ENCODE peak calls at places on chromosomes 5 and 9, in five cellular contexts. G, S, C, U and P are unnamed samples.
A peak's percentile ranks its signal among the peaks of the same experiment; 100 is the strongest.

GRCh38 chr5:6766558-6767191 is 53.4 kb downstream of the TENT4A start:
- DNase-seq in G (peak; percentile 79), S (peak; percentile 93), C (peak; percentile 94), U (peak; percentile 23), P (peak; percentile 88)

GRCh38 chr5:143314664-143315063 is 88.8 kb downstream of the NR3C1 start:
- DNase-seq in G (peak; percentile 23), S (no peak), C (no peak), U (no peak), P (no peak)

GRCh38 chr5:2860101-2860500 is 108.6 kb upstream of the IRX2 start:
- DNase-seq in G (no peak), S (no peak), C (no peak), U (no peak), P (no peak)

GRCh38 chr5:17012289-17012688 is 76.2 kb upstream of the MYO10 start:
- DNase-seq in G (peak; percentile 40), S (no peak), C (no peak), U (no peak), P (no peak)

GRCh38 chr5:169703803-169704202 is 66.7 kb downstream of the DOCK2 start:
- DNase-seq in G (no peak), S (no peak), C (no peak), U (no peak), P (no peak)

GRCh38 chr5:74324556-74324955 is 316.0 kb downstream of the ENC1 start:
- DNase-seq in G (no peak), S (no peak), C (no peak), U (no peak), P (no peak)

GRCh38 chr9:93122721-93123221 is 11.3 kb downstream of the NINJ1 start:
- DNase-seq in G (no peak), S (peak; percentile 43), C (peak; percentile 43), U (no peak), P (no peak)

GRCh38 chr5:112210430-112211005 is 208.6 kb downstream of the EPB41L4A start:
- DNase-seq in G (no peak), S (peak; percentile 48), C (no peak), U (peak; percentile 5), P (peak; percentile 67)

GRCh38 chr9:135156525-135157510 is 69.3 kb downstream of the OLFM1 start:
- DNase-seq in G (no peak), S (no peak), C (peak; percentile 59), U (no peak), P (peak; percentile 69)

GRCh38 chr5:97550164-97550563 is 367.1 kb upstream of the RIOK2 start:
- DNase-seq in G (peak; percentile 60), S (no peak), C (no peak), U (peak; percentile 2), P (no peak)

GRCh38 chr5:9661316-9662015 is 31.3 kb upstream of the TAS2R1 start:
- DNase-seq in G (no peak), S (no peak), C (no peak), U (no peak), P (no peak)

GRCh38 chr9:16371306-16371705 is 499.2 kb downstream of the BNC2 start:
- DNase-seq in G (no peak), S (no peak), C (no peak), U (no peak), P (peak; percentile 52)

GRCh38 chr5:52702877-52703276 is 84.8 kb upstream of the ITGA1 start:
- DNase-seq in G (no peak), S (no peak), C (no peak), U (no peak), P (no peak)

GRCh38 chr5:78630047-78630446 is 18.5 kb downstream of the LHFPL2 start:
- DNase-seq in G (no peak), S (no peak), C (no peak), U (no peak), P (no peak)

GRCh38 chr5:124867064-124867707 is 120.7 kb upstream of the ZNF608 start:
- DNase-seq in G (peak; percentile 34), S (no peak), C (no peak), U (no peak), P (no peak)

GRCh38 chr5:173089581-173089980 is 33.4 kb downstream of the CREBRF start:
- DNase-seq in G (no peak), S (no peak), C (no peak), U (no peak), P (no peak)

GRCh38 chr5:55220433-55221185 is 6.5 kb downstream of the MCIDAS start:
- DNase-seq in G (no peak), S (peak; percentile 60), C (no peak), U (peak; percentile 29), P (peak; percentile 42)

GRCh38 chr9:100346836-100347235 is 5.9 kb downstream of the TEX10 start:
- DNase-seq in G (no peak), S (no peak), C (no peak), U (no peak), P (no peak)

GRCh38 chr5:153711755-153712154 is 221.3 kb downstream of the GRIA1 start:
- DNase-seq in G (no peak), S (no peak), C (no peak), U (no peak), P (no peak)

GRCh38 chr5:153712946-153713345 is 222.5 kb downstream of the GRIA1 start:
- DNase-seq in G (no peak), S (no peak), C (no peak), U (no peak), P (no peak)

GRCh38 chr5:153704110-153704509 is 213.6 kb downstream of the GRIA1 start:
- DNase-seq in G (no peak), S (no peak), C (no peak), U (no peak), P (no peak)

GRCh38 chr5:153707626-153708025 is 217.2 kb downstream of the GRIA1 start:
- DNase-seq in G (no peak), S (no peak), C (no peak), U (no peak), P (no peak)
- H3K4me1 ChIP-seq in G (no peaks in the 10 kb centered on the region), S (no peaks in the 10 kb centered on the region), C (no peaks in the 10 kb centered on the region), U (no peaks in the 10 kb centered on the region), P (no peaks in the 10 kb centered on the region)

DNA sequence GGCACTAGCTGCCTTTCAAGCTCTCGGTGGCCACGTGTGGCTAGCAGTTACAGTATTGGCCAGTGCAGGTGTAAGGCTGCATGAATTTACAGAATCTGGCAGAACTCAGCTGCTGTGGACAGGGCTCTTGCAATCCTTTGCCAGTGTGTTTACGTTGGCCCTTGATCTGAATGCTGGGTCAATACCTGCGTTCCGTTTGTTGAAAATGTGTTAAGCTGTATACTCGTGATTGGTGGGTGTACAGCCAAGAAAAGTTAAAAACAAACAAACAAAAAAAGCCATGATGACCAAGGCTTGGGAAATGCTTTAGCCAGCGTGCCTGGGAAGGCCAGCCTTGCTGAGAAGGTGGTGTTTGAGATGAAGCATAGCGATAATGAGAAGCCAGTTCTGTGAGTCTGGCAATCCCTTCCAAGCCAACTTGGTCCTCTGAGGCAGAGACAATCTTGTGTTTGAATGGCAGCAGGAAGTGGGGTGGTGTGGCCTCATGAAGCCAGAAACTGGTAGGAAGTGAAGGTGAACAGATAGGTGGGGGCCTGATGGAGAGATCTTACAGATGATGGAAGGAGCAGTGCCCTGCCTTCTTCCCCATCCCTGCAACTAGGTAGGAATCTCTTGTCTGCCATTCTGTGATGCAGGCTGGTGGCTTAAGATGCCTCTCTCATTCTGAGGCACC is 820 bp upstream of the CFAP90 start:
- DNase-seq in G (no peak), S (no peak), C (no peak), U (peak; percentile 59), P (no peak)
- H3K27me3 ChIP-seq in G (peaks cover 47% of the 10 kb centered on the region), S (no peaks in the 10 kb centered on the region), C (peaks cover 17% of the 10 kb centered on the region), U (peaks cover 26% of the 10 kb centered on the region), P (no peaks in the 10 kb centered on the region)

GRCh38 chr9:97986466-97986865 is 3.3 kb downstream of the ANP32B start:
- DNase-seq in G (no peak), S (no peak), C (no peak), U (peak; percentile 58), P (peak; percentile 64)
- H3K4me1 ChIP-seq in G (peaks cover 28% of the 10 kb centered on the region), S (peaks cover 38% of the 10 kb centered on the region), C (peaks cover 50% of the 10 kb centered on the region), U (peaks cover 70% of the 10 kb centered on the region), P (peaks cover 25% of the 10 kb centered on the region)

GRCh38 chr5:135526924-135527323 is 8.8 kb downstream of the NEUROG1 start:
- DNase-seq in G (no peak), S (no peak), C (no peak), U (no peak), P (no peak)
- H3K27me3 ChIP-seq in G (peaks cover 47% of the 10 kb centered on the region), S (no peaks in the 10 kb centered on the region), C (peaks cover 32% of the 10 kb centered on the region), U (peaks cover 10% of the 10 kb centered on the region), P (no peaks in the 10 kb centered on the region)

DNA sequence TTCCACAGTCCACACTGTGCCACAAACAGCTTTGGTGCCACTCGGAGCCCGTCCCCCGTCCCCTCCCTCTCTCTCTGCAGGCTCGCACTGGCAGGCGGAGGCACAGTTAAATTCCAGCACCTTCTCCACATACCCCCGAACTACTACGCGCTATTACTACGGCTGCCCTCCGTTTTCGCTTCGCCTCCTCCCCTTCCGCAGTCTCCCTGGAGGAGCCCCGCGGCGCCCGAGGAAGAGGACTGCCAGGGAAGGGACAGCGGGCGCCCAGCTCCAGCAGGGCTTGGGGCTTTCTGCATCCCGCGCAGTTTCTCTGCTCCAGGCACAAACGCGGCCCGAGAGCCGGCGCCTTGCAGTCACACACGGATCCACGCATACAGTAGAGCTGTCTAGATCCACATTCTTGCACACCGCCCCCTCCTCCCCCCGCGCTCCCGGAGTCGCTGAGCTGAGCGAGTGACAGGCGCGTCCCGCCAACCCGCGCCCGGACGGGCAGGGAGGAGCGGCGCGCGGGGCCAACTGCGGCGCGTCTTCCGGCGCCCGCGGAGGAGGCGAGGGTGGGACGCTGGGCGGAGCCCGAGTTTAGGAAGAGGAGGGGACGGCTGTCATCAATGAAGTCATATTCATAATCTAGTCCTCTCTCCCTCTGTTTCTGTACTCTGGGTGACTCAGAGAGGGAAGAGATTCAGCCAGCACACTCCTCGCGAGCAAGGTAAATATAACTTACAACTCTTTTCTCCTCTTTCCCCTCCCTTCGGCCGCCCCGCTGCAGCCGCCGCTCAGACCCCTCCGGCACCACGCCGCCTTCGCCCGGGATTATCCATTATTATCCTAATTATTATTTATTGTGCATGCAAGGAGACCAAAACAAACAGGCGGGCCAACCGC is at the start of gene SMARCA2:
- DNase-seq in G (peak; percentile 93), S (peak; percentile 99), C (peak; percentile 99), U (peak; percentile 98), P (peak; percentile 95)
- H3K4me1 ChIP-seq in G (peaks cover 1% of the 10 kb centered on the region), S (peaks cover 23% of the 10 kb centered on the region), C (peaks cover 29% of the 10 kb centered on the region), U (peaks cover 24% of the 10 kb centered on the region), P (peaks cover 2% of the 10 kb centered on the region)

DNA sequence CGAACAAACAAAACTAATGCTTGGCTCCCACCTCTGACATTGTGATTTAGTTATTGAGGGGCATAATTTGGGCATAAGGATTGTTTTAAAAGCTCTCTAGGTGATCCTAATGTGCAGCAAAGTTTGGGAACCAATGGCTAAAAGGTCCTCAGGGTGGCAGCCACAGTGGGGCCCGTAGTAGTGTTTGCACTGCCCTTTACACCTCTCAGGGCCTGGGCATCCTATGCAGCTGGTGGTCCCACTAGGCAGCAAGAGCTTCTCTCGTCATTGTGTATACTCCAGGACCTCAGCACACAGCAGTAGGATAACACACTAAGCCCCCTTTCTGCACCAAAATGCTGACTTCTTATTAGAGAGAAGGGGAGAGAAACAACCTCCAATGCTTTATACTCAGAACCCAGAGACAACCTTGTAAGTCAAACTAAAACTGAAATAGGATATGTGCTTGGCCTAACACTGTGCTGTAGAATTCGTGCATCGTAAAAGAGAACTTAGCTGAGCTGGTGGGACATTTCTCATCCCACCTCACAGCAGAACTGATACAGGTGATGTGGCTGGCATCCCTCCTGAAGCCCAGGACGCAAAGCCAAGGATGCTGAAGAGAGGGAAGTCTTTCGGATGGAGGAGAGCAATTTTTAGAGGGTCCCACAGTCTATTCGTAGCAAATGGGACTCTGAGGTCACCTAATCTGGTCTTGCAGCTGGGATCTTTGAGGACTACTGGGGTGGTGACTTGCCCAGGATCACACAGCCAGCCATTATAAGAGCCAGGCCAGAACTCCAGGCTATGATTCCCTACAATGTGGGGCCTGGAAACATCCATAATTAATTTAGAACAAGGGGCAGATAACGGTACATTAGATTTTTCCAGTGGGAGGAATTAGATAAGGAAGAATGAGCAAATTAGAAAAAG is 1.2 kb downstream of the GLRX start:
- DNase-seq in G (no peak), S (no peak), C (no peak), U (no peak), P (peak; percentile 23)
- H3K27me3 ChIP-seq in G (no peaks in the 10 kb centered on the region), S (no peaks in the 10 kb centered on the region), C (no peaks in the 10 kb centered on the region), U (no peaks in the 10 kb centered on the region), P (no peaks in the 10 kb centered on the region)